ENCODE peak calls at places on chromosome 6, in four cellular contexts. One of them, this sample, is unnamed.

GRCh38 chr6:155327326-155328073 is 13.2 kb upstream of the TFB1M start:
- DNase-seq in neuronal stem cell: peak; percentile 62
- DNase-seq in trophoblast cell: peak; percentile 80
- DNase-seq in H1: no peak
- DNase-seq in this sample: no peak

GRCh38 chr6:157317129-157317814 is 6.0 kb downstream of the TMEM242 start:
- DNase-seq in H1: no peak
- DNase-seq in trophoblast cell: peak; percentile 84
- DNase-seq in neuronal stem cell: no peak
- DNase-seq in this sample: no peak

GRCh38 chr6:36539814-36540568 is 7.3 kb downstream of the STK38 start:
- DNase-seq in neuronal stem cell: no peak
- DNase-seq in trophoblast cell: peak; percentile 92
- DNase-seq in H1: no peak
- DNase-seq in this sample: no peak

GRCh38 chr6:105274678-105275077 is 94.9 kb upstream of the POPDC3 start:
- DNase-seq in H1: no peak
- DNase-seq in neuronal stem cell: no peak
- DNase-seq in trophoblast cell: no peak
- DNase-seq in this sample: no peak

GRCh38 chr6:45504947-45505346 is 127.2 kb upstream of the SUPT3H start:
- DNase-seq in trophoblast cell: peak; percentile 10
- DNase-seq in H1: no peak
- DNase-seq in neuronal stem cell: peak; percentile 49
- DNase-seq in this sample: peak; percentile 79

GRCh38 chr6:108742041-108742440 is 106.2 kb upstream of the ARMC2 start:
- DNase-seq in neuronal stem cell: no peak
- DNase-seq in trophoblast cell: no peak
- DNase-seq in H1: no peak
- DNase-seq in this sample: no peak

GRCh38 chr6:3610206-3610605 is 141.3 kb downstream of the PXDC1 start:
- DNase-seq in H1: no peak
- DNase-seq in neuronal stem cell: no peak
- DNase-seq in trophoblast cell: no peak
- DNase-seq in this sample: no peak

GRCh38 chr6:27280064-27280539 is 32.0 kb downstream of the POM121L2 start:
- DNase-seq in H1: no peak
- DNase-seq in neuronal stem cell: no peak
- DNase-seq in trophoblast cell: peak; percentile 73
- DNase-seq in this sample: peak; percentile 69

GRCh38 chr6:41777886-41778285 is 1.8 kb downstream of the FRS3 start:
- DNase-seq in neuronal stem cell: no peak
- DNase-seq in trophoblast cell: no peak
- DNase-seq in H1: no peak
- DNase-seq in this sample: no peak

GRCh38 chr6:139135578-139136545 is 982 bp downstream of the HECA start:
- DNase-seq in neuronal stem cell: no peak
- DNase-seq in trophoblast cell: peak; percentile 54
- DNase-seq in H1: no peak
- DNase-seq in this sample: no peak

GRCh38 chr6:90139272-90139817 is 157.3 kb downstream of the BACH2 start:
- DNase-seq in trophoblast cell: no peak
- DNase-seq in neuronal stem cell: no peak
- DNase-seq in H1: no peak
- DNase-seq in this sample: no peak

GRCh38 chr6:411402-412145 is 20.0 kb downstream of the IRF4 start:
- DNase-seq in neuronal stem cell: no peak
- DNase-seq in H1: no peak
- DNase-seq in trophoblast cell: no peak
- DNase-seq in this sample: no peak

GRCh38 chr6:79038061-79038460 is 40.0 kb downstream of the PHIP start:
- DNase-seq in neuronal stem cell: no peak
- DNase-seq in H1: no peak
- DNase-seq in trophoblast cell: no peak
- DNase-seq in this sample: no peak

GRCh38 chr6:4906293-4906941 is 97.4 kb downstream of the RPP40 start:
- DNase-seq in neuronal stem cell: no peak
- DNase-seq in H1: no peak
- DNase-seq in trophoblast cell: no peak
- DNase-seq in this sample: no peak

GRCh38 chr6:27139753-27140522 is 107.6 kb upstream of the PRSS16 start:
- DNase-seq in trophoblast cell: peak; percentile 18
- DNase-seq in neuronal stem cell: no peak
- DNase-seq in H1: no peak
- DNase-seq in this sample: no peak

GRCh38 chr6:158040051-158040803 is 58.6 kb downstream of the SYNJ2 start:
- DNase-seq in trophoblast cell: peak; percentile 93
- DNase-seq in H1: no peak
- DNase-seq in neuronal stem cell: no peak
- DNase-seq in this sample: no peak

GRCh38 chr6:169991913-169992312 is 240.5 kb downstream of the ERMARD start:
- DNase-seq in H1: no peak
- DNase-seq in neuronal stem cell: no peak
- DNase-seq in trophoblast cell: no peak
- DNase-seq in this sample: peak; percentile 12

GRCh38 chr6:157033428-157034140 is 256.4 kb downstream of the ARID1B start:
- DNase-seq in H1: no peak
- DNase-seq in neuronal stem cell: no peak
- DNase-seq in trophoblast cell: no peak
- DNase-seq in this sample: no peak

GRCh38 chr6:137092018-137092417 is 47.3 kb upstream of the IL20RA start:
- DNase-seq in neuronal stem cell: no peak
- DNase-seq in trophoblast cell: no peak
- DNase-seq in H1: no peak
- DNase-seq in this sample: no peak

GRCh38 chr6:55016261-55016660 is 158.1 kb upstream of the HCRTR2 start:
- DNase-seq in neuronal stem cell: no peak
- DNase-seq in trophoblast cell: no peak
- DNase-seq in H1: no peak
- DNase-seq in this sample: no peak

GRCh38 chr6:4986999-4987398 is 16.8 kb downstream of the RPP40 start:
- DNase-seq in H1: no peak
- DNase-seq in trophoblast cell: no peak
- DNase-seq in neuronal stem cell: no peak
- DNase-seq in this sample: no peak

GRCh38 chr6:15065603-15066002 is 180.3 kb upstream of the JARID2 start:
- DNase-seq in neuronal stem cell: no peak
- DNase-seq in H1: no peak
- DNase-seq in trophoblast cell: no peak
- DNase-seq in this sample: no peak

GRCh38 chr6:89050155-89050554 is 30.4 kb upstream of the PNRC1 start:
- DNase-seq in H1: no peak
- DNase-seq in neuronal stem cell: no peak
- DNase-seq in trophoblast cell: peak; percentile 66
- DNase-seq in this sample: no peak

GRCh38 chr6:25602680-25602982 is 49.4 kb upstream of the SCGN start:
- DNase-seq in trophoblast cell: no peak
- DNase-seq in neuronal stem cell: no peak
- DNase-seq in H1: no peak
- DNase-seq in this sample: no peak

GRCh38 chr6:25660512-25660911 is 8.5 kb downstream of the SCGN start:
- DNase-seq in neuronal stem cell: no peak
- DNase-seq in H1: no peak
- DNase-seq in trophoblast cell: peak; percentile 25
- DNase-seq in this sample: no peak

GRCh38 chr6:13427838-13428527 is 59.4 kb downstream of the GFOD1 start:
- DNase-seq in trophoblast cell: no peak
- DNase-seq in H1: no peak
- DNase-seq in neuronal stem cell: no peak
- DNase-seq in this sample: peak; percentile 48

GRCh38 chr6:113755449-113756289 is 101.5 kb upstream of the MARCKS start:
- DNase-seq in H1: no peak
- DNase-seq in neuronal stem cell: no peak
- DNase-seq in trophoblast cell: no peak
- DNase-seq in this sample: no peak

GRCh38 chr6:108684809-108685329 is 124.2 kb downstream of the FOXO3 start:
- DNase-seq in H1: no peak
- DNase-seq in neuronal stem cell: no peak
- DNase-seq in trophoblast cell: peak; percentile 38
- DNase-seq in this sample: no peak

GRCh38 chr6:120354452-120355098 is 979.7 kb downstream of the TBC1D32 start:
- DNase-seq in H1: no peak
- DNase-seq in trophoblast cell: peak; percentile 70
- DNase-seq in neuronal stem cell: no peak
- DNase-seq in this sample: no peak

GRCh38 chr6:164183556-164184123 is 769.1 kb downstream of the QKI start:
- DNase-seq in H1: no peak
- DNase-seq in neuronal stem cell: no peak
- DNase-seq in trophoblast cell: peak; percentile 80
- DNase-seq in this sample: no peak

DNA sequence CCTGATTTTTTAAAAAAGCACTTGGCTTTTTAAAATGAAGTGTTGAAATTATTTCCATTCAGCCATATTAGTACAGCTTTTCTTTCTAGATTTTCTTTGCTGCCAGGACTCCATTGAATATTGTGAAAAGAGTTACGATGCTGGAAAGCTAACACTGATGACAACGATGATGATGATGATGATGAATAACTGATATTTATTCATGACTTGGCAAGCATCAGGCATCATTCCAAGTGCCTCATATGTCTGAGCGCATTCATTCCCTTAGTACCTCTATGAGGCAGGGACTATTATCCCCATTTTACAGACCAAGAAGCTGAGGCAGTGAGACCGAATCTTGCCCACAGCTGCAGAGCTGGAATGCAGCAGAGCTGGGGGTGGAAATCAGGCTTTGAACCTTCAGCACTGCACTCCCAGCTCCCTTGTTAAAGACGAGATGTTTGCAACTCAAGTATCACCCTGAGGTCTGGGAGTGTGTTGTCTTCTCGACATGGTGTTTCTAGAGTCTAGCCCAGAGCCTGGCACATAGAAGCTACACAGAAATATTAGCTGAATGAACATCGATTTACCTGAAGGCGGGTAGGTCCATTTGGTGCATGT is 85.5 kb upstream of the FRMD1 start:
- DNase-seq in trophoblast cell: peak; percentile 16
- DNase-seq in neuronal stem cell: no peak
- DNase-seq in H1: no peak
- DNase-seq in this sample: no peak
- H4K8ac ChIP-seq in trophoblast cell: no peak overlapping the region
- H4K8ac ChIP-seq in neuronal stem cell: no peak overlapping the region
- H4K8ac ChIP-seq in H1: no peak overlapping the region
- H4K8ac ChIP-seq in this sample: no peak overlapping the region

GRCh38 chr6:18261877-18262276 is 2.5 kb downstream of the DEK start:
- DNase-seq in neuronal stem cell: no peak
- DNase-seq in trophoblast cell: no peak
- DNase-seq in H1: no peak
- DNase-seq in this sample: no peak
- H3K4me2 ChIP-seq in neuronal stem cell: peak overlapping the region; percentile 36
- H3K4me2 ChIP-seq in trophoblast cell: no peak overlapping the region
- H3K4me2 ChIP-seq in H1: peak overlapping the region; percentile 82
- H3K4me2 ChIP-seq in this sample: peak overlapping the region; percentile 14

GRCh38 chr6:144378437-144378836 is 93.3 kb downstream of the UTRN start:
- DNase-seq in trophoblast cell: no peak
- DNase-seq in H1: no peak
- DNase-seq in neuronal stem cell: no peak
- DNase-seq in this sample: no peak
- H3K14ac ChIP-seq in trophoblast cell: no peak overlapping the region
- H3K14ac ChIP-seq in H1: no peak overlapping the region
- H3K14ac ChIP-seq in neuronal stem cell: no peak overlapping the region
- H3K14ac ChIP-seq in this sample: no peak overlapping the region

GRCh38 chr6:132797975-132798819 is at the start of gene SLC18B1:
- DNase-seq in trophoblast cell: peak; percentile 61
- DNase-seq in neuronal stem cell: peak; percentile 51
- DNase-seq in H1: no peak
- DNase-seq in this sample: peak; percentile 67

GRCh38 chr6:132804251-132804650 is 5.8 kb upstream of the SLC18B1 start:
- DNase-seq in trophoblast cell: no peak
- DNase-seq in H1: no peak
- DNase-seq in neuronal stem cell: no peak
- DNase-seq in this sample: no peak

DNA sequence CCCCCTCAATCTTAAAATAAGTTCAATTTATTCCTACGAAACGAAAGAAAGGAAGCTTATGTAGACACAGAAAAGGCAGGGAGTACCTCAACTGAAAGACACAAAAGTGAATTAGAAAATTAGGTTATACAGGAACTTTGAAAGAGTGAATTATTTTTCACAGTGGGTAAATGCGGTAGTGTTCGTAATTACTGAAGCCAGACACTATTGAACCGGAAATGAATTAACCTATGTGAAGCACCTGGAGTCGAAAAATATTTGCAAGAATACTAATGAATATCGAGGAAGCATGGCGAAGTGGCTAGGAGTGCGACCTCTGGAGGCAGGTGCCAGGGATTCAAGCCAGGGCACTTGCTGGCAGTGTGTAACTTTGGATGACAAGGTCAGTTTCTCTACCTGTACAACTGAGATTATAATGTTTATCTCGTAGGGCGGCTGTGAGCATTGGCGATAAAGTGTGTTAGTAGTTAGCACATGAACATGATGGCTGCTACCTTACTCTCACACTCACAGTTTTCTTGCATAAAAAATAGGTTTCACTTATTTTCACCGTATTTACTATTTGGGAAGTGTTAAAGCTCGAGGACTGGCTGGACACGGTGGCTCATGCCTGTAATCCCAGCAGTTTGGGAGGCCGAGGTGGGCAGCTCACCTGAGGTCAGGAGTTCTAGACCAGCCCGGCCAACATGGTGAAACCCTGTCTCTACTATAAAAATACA is 542 bp upstream of the SLC18B1 start:
- DNase-seq in trophoblast cell: peak; percentile 93
- DNase-seq in neuronal stem cell: peak; percentile 48
- DNase-seq in H1: no peak
- DNase-seq in this sample: peak; percentile 77
- H4K8ac ChIP-seq in trophoblast cell: peak overlapping the region; percentile 19
- H4K8ac ChIP-seq in neuronal stem cell: no peak overlapping the region
- H4K8ac ChIP-seq in H1: no peak overlapping the region
- H4K8ac ChIP-seq in this sample: no peak overlapping the region

DNA sequence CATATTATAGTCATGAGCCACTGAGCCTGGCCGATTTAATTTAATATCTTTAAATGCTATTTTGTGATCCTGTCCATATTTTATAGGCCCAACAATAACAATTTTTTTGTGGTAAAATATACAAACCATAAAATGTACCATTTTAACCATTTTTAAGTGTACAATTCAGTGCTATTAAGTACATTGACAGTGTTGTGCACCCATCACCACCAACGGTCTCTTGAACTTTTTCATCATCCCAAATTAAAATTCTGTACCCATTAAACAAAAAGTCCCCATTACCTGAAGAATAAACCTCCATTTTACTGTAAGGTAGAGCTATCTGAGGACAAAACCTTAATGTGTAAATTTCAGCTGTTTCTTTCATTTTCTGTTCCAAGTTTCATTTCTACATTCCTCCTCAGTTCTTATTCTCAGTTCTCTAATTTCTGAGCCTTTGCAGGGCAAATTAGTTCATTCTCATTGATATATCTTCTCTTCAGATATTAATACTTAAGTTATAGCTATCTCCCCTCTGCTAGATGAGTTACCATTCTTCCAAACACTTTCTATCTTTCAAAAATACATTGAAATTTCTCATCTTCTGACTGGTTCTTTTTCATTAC is 10.3 kb downstream of the MTO1 start:
- DNase-seq in H1: no peak
- DNase-seq in trophoblast cell: no peak
- DNase-seq in neuronal stem cell: no peak
- DNase-seq in this sample: no peak
- H3K4me2 ChIP-seq in H1: no peak overlapping the region
- H3K4me2 ChIP-seq in trophoblast cell: no peak overlapping the region
- H3K4me2 ChIP-seq in neuronal stem cell: no peak overlapping the region
- H3K4me2 ChIP-seq in this sample: no peak overlapping the region